ENCODE peak calls at places on chromosome 5, in six cellular contexts. G, L, Z, P, Y and X are unnamed samples.

GRCh38 chr5:39775058-39775457 is 350.3 kb upstream of the DAB2 start:
- DNase-seq in G (no peak), L (no peak), Z (no peak), P (no peak), Y (peak), X (no peak)

GRCh38 chr5:119417891-119418781 is 34.2 kb upstream of the HSD17B4 start:
- DNase-seq in G (peak), L (peak), Z (no peak), P (no peak), Y (peak), X (no peak)

GRCh38 chr5:67493676-67494075 is 297.1 kb upstream of the CD180 start:
- DNase-seq in G (peak), L (no peak), Z (no peak), P (peak), Y (peak), X (no peak)

GRCh38 chr5:170923910-170924620 is 62.2 kb downstream of the RANBP17 start:
- DNase-seq in G (no peak), L (no peak), Z (no peak), P (no peak), Y (no peak), X (no peak)

GRCh38 chr5:151772029-151772867 is 494 bp downstream of the G3BP1 start:
- DNase-seq in G (no peak), L (no peak), Z (peak), P (no peak), Y (peak), X (no peak)

GRCh38 chr5:138468966-138469539 is 3.8 kb downstream of the EGR1 start:
- DNase-seq in G (no peak), L (peak), Z (no peak), P (no peak), Y (no peak), X (no peak)

GRCh38 chr5:141960449-141961323 is 2.7 kb upstream of the PCDH12 start:
- DNase-seq in G (peak), L (peak), Z (peak), P (peak), Y (peak), X (peak)

GRCh38 chr5:180352976-180353225 is 235 bp downstream of the GFPT2 start:
- DNase-seq in G (no peak), L (no peak), Z (no peak), P (no peak), Y (no peak), X (no peak)

GRCh38 chr5:123265551-123265950 is 157.7 kb downstream of the CEP120 start:
- DNase-seq in G (no peak), L (peak), Z (no peak), P (no peak), Y (peak), X (no peak)

GRCh38 chr5:9151671-9152427 is 394.0 kb downstream of the SEMA5A start:
- DNase-seq in G (no peak), L (no peak), Z (no peak), P (no peak), Y (no peak), X (no peak)

GRCh38 chr5:132670218-132670617 is 3.6 kb upstream of the IL4 start:
- DNase-seq in G (no peak), L (no peak), Z (no peak), P (no peak), Y (no peak), X (no peak)

GRCh38 chr5:149799119-149799623 is 69.1 kb downstream of the PPARGC1B start:
- DNase-seq in G (peak), L (peak), Z (no peak), P (no peak), Y (peak), X (no peak)

GRCh38 chr5:33283243-33283642 is 157.5 kb upstream of the TARS1 start:
- DNase-seq in G (no peak), L (no peak), Z (no peak), P (no peak), Y (no peak), X (no peak)

GRCh38 chr5:122144236-122144635 is 14.9 kb downstream of the ZNF474 start:
- DNase-seq in G (no peak), L (no peak), Z (no peak), P (no peak), Y (no peak), X (no peak)

GRCh38 chr5:159262472-159262858 is 625 bp upstream of the UBLCP1 start:
- DNase-seq in G (no peak), L (no peak), Z (no peak), P (no peak), Y (no peak), X (peak)

GRCh38 chr5:116442095-116442534 is 132.5 kb downstream of the SEMA6A start:
- DNase-seq in G (peak), L (no peak), Z (no peak), P (no peak), Y (peak), X (no peak)

GRCh38 chr5:96377167-96377566 is 55.9 kb downstream of the PCSK1 start:
- DNase-seq in G (no peak), L (no peak), Z (no peak), P (no peak), Y (peak), X (no peak)

GRCh38 chr5:36739751-36740221 is 133.4 kb downstream of the SLC1A3 start:
- DNase-seq in G (peak), L (no peak), Z (peak), P (peak), Y (peak), X (peak)

GRCh38 chr5:155050384-155051019 is 36.9 kb downstream of the KIF4B start:
- DNase-seq in G (no peak), L (no peak), Z (no peak), P (no peak), Y (no peak), X (no peak)

GRCh38 chr5:155046591-155046990 is 33.0 kb downstream of the KIF4B start:
- DNase-seq in G (no peak), L (no peak), Z (no peak), P (no peak), Y (no peak), X (no peak)

GRCh38 chr5:155052532-155052931 is 39.0 kb downstream of the KIF4B start:
- DNase-seq in G (no peak), L (no peak), Z (no peak), P (no peak), Y (no peak), X (no peak)

GRCh38 chr5:155047818-155048217 is 34.3 kb downstream of the KIF4B start:
- DNase-seq in G (no peak), L (no peak), Z (no peak), P (no peak), Y (no peak), X (no peak)

DNA sequence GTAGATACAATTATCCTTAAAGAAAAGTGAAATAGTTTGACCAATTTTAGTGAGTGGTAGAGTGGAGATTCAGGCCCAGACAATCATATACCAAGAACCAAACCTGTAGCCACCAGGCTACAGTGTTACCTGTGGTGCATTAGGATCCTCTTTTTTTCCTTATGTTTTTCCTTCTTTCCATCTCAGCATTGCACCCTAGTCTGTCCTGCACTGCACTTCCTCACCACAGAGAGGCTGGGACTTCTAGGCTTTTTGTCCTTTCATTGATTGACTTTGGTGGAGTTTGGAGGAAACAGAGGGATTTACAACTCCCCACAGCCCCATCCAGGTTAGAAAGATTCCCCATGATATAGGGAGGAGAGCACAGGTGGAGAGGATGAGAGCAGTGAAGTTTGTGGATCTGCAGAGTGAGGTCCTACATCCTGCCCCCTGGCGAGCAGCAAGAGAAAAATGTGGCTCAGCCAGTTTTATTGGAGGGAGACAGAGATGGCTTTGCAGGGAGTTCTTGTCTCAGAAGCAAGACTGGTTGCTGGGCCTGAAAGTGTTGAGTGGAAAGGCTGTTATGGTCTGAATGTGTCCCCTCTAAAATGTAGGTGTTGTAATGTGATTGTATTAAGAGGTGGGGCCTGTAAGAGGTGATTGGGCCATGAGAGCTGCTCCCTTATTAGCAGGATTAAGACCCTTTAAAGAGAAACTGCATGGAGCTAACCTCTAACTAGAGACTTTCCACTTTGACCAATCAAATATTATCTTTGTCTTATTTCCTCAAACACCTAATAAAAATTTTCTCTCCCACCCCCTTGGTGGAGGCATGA is 36.2 kb downstream of the KIF4B start:
- DNase-seq in G (no peak), L (no peak), Z (peak), P (no peak), Y (peak), X (no peak)
- TF ChIP-seq CTCF in G (no peak), L (peak), Z (peak), P (no peak), Y (peak), X (peak)

GRCh38 chr5:128493657-128494329 is 44.3 kb downstream of the FBN2 start:
- DNase-seq in G (no peak), L (no peak), Z (no peak), P (no peak), Y (no peak), X (no peak)

GRCh38 chr5:128498844-128499455 is 39.1 kb downstream of the FBN2 start:
- DNase-seq in G (peak), L (peak), Z (peak), P (peak), Y (peak), X (no peak)

GRCh38 chr5:128491291-128491690 is 46.8 kb downstream of the FBN2 start:
- DNase-seq in G (no peak), L (no peak), Z (no peak), P (no peak), Y (peak), X (no peak)

DNA sequence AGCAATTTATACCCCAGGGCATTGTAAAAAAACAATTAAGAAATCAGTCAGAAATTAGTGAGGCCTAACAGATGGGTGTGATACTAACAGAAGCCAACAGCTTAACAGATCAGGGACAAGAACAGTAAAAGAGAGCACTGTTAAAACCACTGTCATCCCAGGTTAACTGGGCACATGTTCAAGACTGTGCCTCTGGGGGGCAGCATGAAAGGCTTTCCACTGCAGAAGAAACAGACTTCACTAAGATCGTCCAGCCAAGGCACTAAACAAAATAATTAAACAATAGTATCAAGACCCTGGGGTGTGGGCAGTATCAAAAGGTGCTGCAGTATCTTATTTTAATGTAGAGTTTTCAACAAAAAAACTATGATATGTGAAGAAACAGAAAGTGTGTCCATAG is 43.5 kb downstream of the FBN2 start:
- DNase-seq in G (no peak), L (no peak), Z (no peak), P (peak), Y (no peak), X (no peak)
- TF ChIP-seq CTCF in G (no peak), L (peak), Z (peak), P (peak), Y (peak), X (peak)

DNA sequence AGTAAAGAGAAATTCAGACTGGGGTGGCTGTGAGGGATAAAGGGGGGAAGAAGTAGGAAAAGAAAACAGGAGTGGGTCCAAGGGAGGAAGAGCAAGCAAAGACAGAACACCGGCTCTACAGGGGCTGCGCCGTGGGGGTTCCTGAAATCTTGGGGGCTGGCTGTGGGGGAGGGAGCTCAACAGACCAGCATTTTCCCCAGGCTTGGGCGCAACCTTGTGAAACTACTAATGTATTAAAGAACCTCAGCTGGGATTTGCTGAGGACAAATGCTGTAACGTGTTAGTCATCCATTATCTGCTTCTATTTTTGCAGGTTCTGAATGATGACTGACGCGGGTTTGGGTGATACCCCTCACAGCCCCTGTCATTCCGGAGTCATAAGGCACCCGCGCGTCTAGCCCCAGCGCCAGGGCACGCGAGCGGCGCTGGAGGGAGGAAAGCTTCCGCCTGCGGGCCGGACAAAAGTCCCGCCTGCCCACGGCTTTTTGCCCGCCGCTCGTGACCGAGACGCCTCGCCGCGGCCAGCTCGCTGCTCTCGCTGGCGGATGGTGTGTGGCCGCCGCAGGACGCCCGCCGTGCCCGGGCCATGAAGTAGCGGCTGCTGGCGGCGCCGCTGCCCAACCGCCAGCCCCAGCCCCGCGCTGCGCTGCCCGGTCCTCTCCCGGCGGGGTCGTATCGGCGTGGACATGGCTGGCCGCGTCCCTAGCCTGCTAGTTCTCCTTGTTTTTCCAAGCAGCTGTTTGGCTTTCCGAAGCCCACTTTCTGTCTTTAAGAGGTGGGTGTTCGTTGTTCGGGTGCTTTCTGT is 110.6 kb downstream of the PAM start:
- DNase-seq in G (peak), L (peak), Z (no peak), P (peak), Y (peak), X (peak)
- TF ChIP-seq CTCF in G (no peak), L (no peak), Z (no peak), P (no peak), Y (no peak), X (no peak)

DNA sequence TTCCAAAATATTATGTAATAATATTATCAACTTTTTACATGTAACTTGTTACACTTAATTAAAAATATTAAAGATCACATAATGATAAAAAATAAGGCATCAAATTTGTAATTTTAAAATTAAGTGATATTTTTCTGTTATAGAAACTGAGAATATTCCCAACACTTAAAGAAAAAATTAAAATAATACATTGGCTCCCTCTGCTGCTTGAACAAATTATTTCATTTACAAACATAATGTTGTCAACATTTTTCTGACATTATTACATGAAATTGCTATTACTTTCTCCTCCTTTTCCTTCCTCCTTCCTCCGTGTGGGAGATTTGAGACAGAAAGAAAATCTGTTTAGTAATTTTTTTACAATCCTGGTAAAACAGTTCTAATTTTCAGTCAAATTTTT is 42.3 kb downstream of the RNF180 start:
- DNase-seq in G (no peak), L (no peak), Z (peak), P (no peak), Y (peak), X (no peak)
- TF ChIP-seq CTCF in G (no peak), L (no peak), Z (peak), P (no peak), Y (no peak), X (no peak)

GRCh38 chr5:179044765-179045164 is 15.4 kb upstream of the ZNF354C start:
- DNase-seq in G (no peak), L (no peak), Z (no peak), P (no peak), Y (no peak), X (no peak)
- TF ChIP-seq CTCF in G (no peak), L (no peak), Z (no peak), P (no peak), Y (no peak), X (no peak)

GRCh38 chr5:125263346-125263745 is 516.9 kb upstream of the ZNF608 start:
- DNase-seq in G (no peak), L (no peak), Z (no peak), P (no peak), Y (no peak), X (no peak)
- TF ChIP-seq CTCF in G (no peak), L (no peak), Z (no peak), P (no peak), Y (no peak), X (no peak)

GRCh38 chr5:31987985-31988710 is 186.0 kb downstream of the GOLPH3 start:
- DNase-seq in G (peak), L (peak), Z (no peak), P (no peak), Y (peak), X (no peak)
- TF ChIP-seq CTCF in G (no peak), L (no peak), Z (no peak), P (no peak), Y (no peak), X (no peak)

GRCh38 chr5:93163010-93163663 is 417.9 kb downstream of the NR2F1-AS1 start:
- DNase-seq in G (peak), L (peak), Z (no peak), P (no peak), Y (peak), X (no peak)

GRCh38 chr5:93162201-93162654 is 418.8 kb downstream of the NR2F1-AS1 start:
- DNase-seq in G (peak), L (no peak), Z (no peak), P (no peak), Y (peak), X (no peak)

GRCh38 chr5:93158841-93159240 is 422.2 kb downstream of the NR2F1-AS1 start:
- DNase-seq in G (peak), L (no peak), Z (no peak), P (no peak), Y (peak), X (no peak)

GRCh38 chr5:93165559-93165958 is 415.5 kb downstream of the NR2F1-AS1 start:
- DNase-seq in G (no peak), L (no peak), Z (no peak), P (no peak), Y (no peak), X (no peak)

GRCh38 chr5:93164690-93165089 is 416.3 kb downstream of the NR2F1-AS1 start:
- DNase-seq in G (peak), L (no peak), Z (no peak), P (no peak), Y (peak), X (no peak)
- TF ChIP-seq CTCF in G (no peak), L (no peak), Z (no peak), P (no peak), Y (no peak), X (no peak)